ENCODE peak calls at places on chromosomes 4 and X, in six cellular contexts. E is spleen, W is ascending aorta, Z is EL, I is ELF-1, G is sigmoid colon. S is an unnamed sample.

GRCh38 chrX:74383611-74384010 is 37.7 kb upstream of the SLC16A2 start:
- DNase-seq in E (no peak), I (peak), Z (peak), G (no peak), W (no peak), S (peak)

GRCh38 chrX:104310657-104311056 is 55.9 kb upstream of the ESX1 start:
- DNase-seq in G (no peak), Z (no peak), E (no peak), I (no peak), W (no peak), S (no peak)

GRCh38 chr4:143391895-143392294 is 55.2 kb downstream of the GAB1 start:
- DNase-seq in W (no peak), E (no peak), Z (peak), G (no peak), I (no peak), S (peak)

GRCh38 chr4:127631420-127631819 is 1.3 kb upstream of the INTU start:
- DNase-seq in W (no peak), I (no peak), Z (peak), G (no peak), E (no peak), S (no peak)

GRCh38 chr4:88828846-88829245 is 131.2 kb upstream of the NAP1L5 start:
- DNase-seq in G (no peak), W (no peak), I (no peak), Z (no peak), E (no peak), S (no peak)

GRCh38 chr4:105280338-105280809 is 133.7 kb downstream of the TET2 start:
- DNase-seq in E (no peak), W (no peak), G (no peak), Z (peak), I (no peak), S (no peak)

GRCh38 chrX:10109695-10110094 is 47.1 kb upstream of the CLCN4 start:
- DNase-seq in Z (no peak), E (peak), I (no peak), G (peak), W (no peak), S (no peak)

GRCh38 chrX:72105436-72105835 is 26.3 kb downstream of the RTL5 start:
- DNase-seq in I (no peak), E (no peak), G (no peak), W (no peak), Z (no peak), S (no peak)

GRCh38 chr4:21709031-21709430 is 239.5 kb downstream of the KCNIP4 start:
- DNase-seq in E (no peak), I (no peak), Z (no peak), W (no peak), G (no peak), S (no peak)

GRCh38 chr4:102318526-102318925 is 26.8 kb downstream of the SLC39A8 start:
- DNase-seq in W (no peak), E (no peak), G (no peak), I (no peak), Z (no peak), S (no peak)

GRCh38 chr4:139014391-139015268 is 951 bp upstream of the NOCT start:
- DNase-seq in I (peak), Z (peak), W (peak), E (no peak), G (peak), S (peak)

GRCh38 chr4:132332932-132333722 is 816.0 kb upstream of the PCDH10 start:
- DNase-seq in Z (no peak), G (no peak), W (no peak), I (no peak), E (no peak), S (peak)

GRCh38 chr4:40515398-40516293 is 114.0 kb downstream of the RBM47 start:
- DNase-seq in G (no peak), E (no peak), Z (no peak), W (no peak), I (peak), S (no peak)

GRCh38 chr4:77734928-77735327 is 84.2 kb downstream of the CNOT6L start:
- DNase-seq in W (no peak), G (no peak), E (no peak), I (peak), Z (peak), S (no peak)

GRCh38 chr4:2074588-2074987 is 15.5 kb downstream of the NAT8L start:
- DNase-seq in W (no peak), I (no peak), E (peak), G (peak), Z (no peak), S (no peak)

GRCh38 chrX:137313627-137314026 is 252.3 kb upstream of the ZIC3 start:
- DNase-seq in E (no peak), W (no peak), I (no peak), G (no peak), Z (no peak), S (no peak)

GRCh38 chr4:143382539-143382938 is 45.9 kb downstream of the GAB1 start:
- DNase-seq in I (no peak), W (no peak), Z (no peak), E (no peak), G (no peak), S (no peak)

GRCh38 chrX:22165732-22166457 is 106.8 kb upstream of the CBLL2 start:
- DNase-seq in Z (peak), G (no peak), I (no peak), E (no peak), W (no peak), S (no peak)

GRCh38 chrX:108732630-108733321 is 3.6 kb downstream of the IRS4 start:
- DNase-seq in G (no peak), I (peak), E (no peak), W (no peak), Z (no peak), S (no peak)

GRCh38 chr4:163638909-163639308 is 144.4 kb downstream of the TMA16 start:
- DNase-seq in I (no peak), Z (no peak), E (no peak), G (no peak), W (no peak), S (no peak)

GRCh38 chrX:38800981-38801845 is at the start of gene MID1IP1:
- DNase-seq in W (peak), E (peak), I (peak), Z (peak), G (peak), S (peak)

GRCh38 chr4:15139599-15139998 is 137.3 kb downstream of the CPEB2 start:
- DNase-seq in Z (no peak), G (no peak), I (no peak), E (no peak), W (no peak), S (no peak)

GRCh38 chrX:102659790-102660757 is 8.8 kb downstream of the GPRASP1 start:
- DNase-seq in Z (peak), I (peak), W (peak), G (peak), E (peak), S (peak)

GRCh38 chr4:13627185-13627605 is 330 bp downstream of the BOD1L1 start:
- DNase-seq in E (peak), Z (peak), I (peak), W (no peak), G (peak), S (no peak)

GRCh38 chrX:40727599-40728252 is 7.6 kb downstream of the MED14 start:
- DNase-seq in W (no peak), Z (no peak), G (no peak), I (no peak), E (no peak), S (no peak)

GRCh38 chr4:184728858-184729257 is 5.0 kb downstream of the CENPU start:
- DNase-seq in G (no peak), Z (no peak), I (no peak), E (no peak), W (no peak), S (no peak)

GRCh38 chr4:89410687-89411086 is 103.1 kb upstream of the GPRIN3 start:
- DNase-seq in I (no peak), E (no peak), W (no peak), G (no peak), Z (peak), S (no peak)

GRCh38 chr4:184400375-184400870 is 73.9 kb downstream of the IRF2 start:
- DNase-seq in G (no peak), W (peak), I (no peak), Z (peak), E (no peak), S (no peak)

GRCh38 chrX:24876782-24877315 is 138.9 kb downstream of the ARX start:
- DNase-seq in E (no peak), G (no peak), I (no peak), W (no peak), Z (no peak), S (no peak)

GRCh38 chrX:151712253-151712652 is 3.6 kb upstream of the FATE1 start:
- DNase-seq in E (peak), W (no peak), Z (no peak), I (no peak), G (no peak), S (no peak)

GRCh38 chr4:181536753-181537434 is 706.3 kb upstream of the TENM3 start:
- DNase-seq in G (no peak), W (no peak), I (no peak), Z (no peak), E (no peak), S (no peak)

GRCh38 chrX:64206556-64207162 is 1.2 kb upstream of the AMER1 start:
- DNase-seq in W (no peak), E (no peak), G (peak), Z (no peak), I (no peak), S (no peak)

GRCh38 chr4:44845309-44845708 is 119.0 kb upstream of the GNPDA2 start:
- DNase-seq in G (no peak), Z (no peak), I (no peak), W (no peak), E (no peak), S (no peak)

GRCh38 chrX:9466115-9466495 is 1.2 kb downstream of the TBL1X start:
- DNase-seq in I (peak), Z (peak), E (peak), G (peak), W (peak), S (no peak)